ENCODE peak calls at places on chromosomes 4 and X, in eight cellular contexts. R is HL-60, U is fibroblast of the aortic adventitia, E is psoas muscle, C is MCF 10A, T is fibroblast of lung, Q is left ventricle myocardium inferior, S is IMR-90. Y is an unnamed sample.

GRCh38 chrX:9855536-9856320 is 69.5 kb downstream of the SHROOM2 start:
- DNase-seq in R (no peak), T (peak), Q (no peak), S (no peak), E (no peak), U (no peak), C (no peak), Y (peak)

GRCh38 chr4:182825003-182825402 is 92.2 kb downstream of the DCTD start:
- DNase-seq in E (no peak), S (no peak), T (no peak), Q (no peak), U (no peak), C (no peak), R (no peak), Y (no peak)

GRCh38 chr4:100849319-100849718 is 331.5 kb upstream of the EMCN start:
- DNase-seq in U (no peak), T (no peak), S (no peak), Q (no peak), R (no peak), E (no peak), C (no peak), Y (no peak)

GRCh38 chr4:99821918-99822503 is 5.4 kb downstream of the DAPP1 start:
- DNase-seq in C (no peak), S (no peak), T (no peak), U (no peak), Q (no peak), R (peak), E (no peak), Y (no peak)

GRCh38 chr4:98659741-98660507 is 1.5 kb upstream of the TSPAN5 start:
- DNase-seq in S (peak), T (no peak), R (no peak), Q (no peak), C (peak), E (no peak), U (peak), Y (peak)

GRCh38 chr4:8117278-8117682 is 41.3 kb downstream of the ABLIM2 start:
- DNase-seq in C (peak), S (peak), U (no peak), Q (peak), T (peak), R (peak), E (peak), Y (peak)

GRCh38 chr4:109979932-109980717 is 67.4 kb downstream of the EGF start:
- DNase-seq in E (no peak), T (peak), R (no peak), S (peak), C (no peak), U (peak), Q (no peak), Y (peak)

GRCh38 chr4:178340468-178340867 is 898.2 kb upstream of the AGA start:
- DNase-seq in S (no peak), Q (no peak), T (no peak), R (no peak), E (no peak), C (no peak), U (no peak), Y (no peak)

GRCh38 chrX:66023726-66024467 is 16.0 kb downstream of the VSIG4 start:
- DNase-seq in C (no peak), S (no peak), U (no peak), R (no peak), T (no peak), E (no peak), Q (no peak), Y (no peak)

GRCh38 chr4:87375719-87376291 is 15.2 kb downstream of the HSD17B11 start:
- DNase-seq in Q (no peak), T (peak), C (peak), E (no peak), U (peak), S (peak), R (peak), Y (peak)

GRCh38 chrX:109890910-109891502 is 111.9 kb upstream of the TMEM164 start:
- DNase-seq in R (peak), E (peak), U (peak), Q (peak), T (peak), S (peak), C (peak), Y (peak)

GRCh38 chrX:135476378-135476777 is 44.1 kb upstream of the INTS6L start:
- DNase-seq in Q (no peak), E (no peak), T (no peak), S (no peak), U (no peak), R (no peak), C (no peak), Y (no peak)

GRCh38 chr4:44674471-44674870 is 3.7 kb upstream of the GUF1 start:
- DNase-seq in S (no peak), U (peak), T (peak), R (no peak), C (no peak), Q (no peak), E (no peak), Y (no peak)

GRCh38 chr4:14404730-14405129 is 597.6 kb upstream of the CPEB2 start:
- DNase-seq in C (no peak), S (no peak), E (peak), Q (no peak), U (peak), T (peak), R (no peak), Y (no peak)

GRCh38 chr4:99352602-99353580 is at the start of gene ADH1C:
- DNase-seq in T (peak), R (no peak), E (no peak), U (peak), S (peak), C (no peak), Q (no peak), Y (peak)

GRCh38 chr4:183170894-183171293 is 71.8 kb downstream of the WWC2 start:
- DNase-seq in U (no peak), R (no peak), E (no peak), S (no peak), T (no peak), C (no peak), Q (no peak), Y (no peak)

GRCh38 chrX:1463581-1464281 is 11.0 kb upstream of the ASMTL start:
- DNase-seq in C (no peak), S (no peak), E (no peak), R (peak), Q (no peak), T (no peak), U (no peak), Y (no peak)

GRCh38 chrX:57453901-57454300 is 137.9 kb upstream of the ZXDB start:
- DNase-seq in Q (no peak), E (no peak), T (no peak), S (peak), U (peak), C (peak), R (peak), Y (peak)

DNA sequence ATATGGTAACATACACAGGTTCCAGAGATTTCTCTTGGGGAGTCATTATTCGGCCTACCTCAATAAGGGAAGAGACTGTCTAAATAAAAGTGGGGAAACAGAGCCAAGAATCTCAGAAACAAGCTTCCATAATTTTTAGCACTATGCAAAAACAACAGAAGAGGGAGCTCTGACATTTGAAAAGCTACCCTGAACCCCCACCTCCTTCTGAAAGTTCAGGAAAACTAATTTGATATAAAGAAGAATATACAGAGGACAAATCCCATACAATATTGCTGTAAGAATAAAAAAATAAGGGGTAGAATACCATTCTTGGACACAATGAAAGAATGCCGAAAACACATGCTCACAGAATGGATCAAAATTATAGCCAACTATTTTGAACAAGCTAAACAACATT is 14.3 kb upstream of the ZNF41 start:
- DNase-seq in R (no peak), T (peak), S (peak), Q (no peak), U (peak), C (peak), E (no peak), Y (peak)
- TF ChIP-seq CTCF in R (no peak), T (peak), S (peak), Q (peak), U (peak), C (peak), E (peak), Y (peak)

GRCh38 chrX:128781506-128781905 is 729.3 kb upstream of the ACTRT1 start:
- DNase-seq in E (no peak), C (peak), U (no peak), T (no peak), S (no peak), R (peak), Q (no peak), Y (no peak)
- TF ChIP-seq CTCF in E (peak), C (peak), U (no peak), T (no peak), S (no peak), R (no peak), Q (peak), Y (no peak)

GRCh38 chr4:23005691-23006090 is 313.0 kb downstream of the GBA3 start:
- DNase-seq in E (no peak), Q (no peak), S (no peak), R (no peak), U (no peak), C (no peak), T (no peak), Y (no peak)

GRCh38 chr4:23006756-23007155 is 314.0 kb downstream of the GBA3 start:
- DNase-seq in R (no peak), T (peak), E (no peak), C (peak), U (peak), Q (no peak), S (peak), Y (peak)

GRCh38 chr4:23009093-23009492 is 316.4 kb downstream of the GBA3 start:
- DNase-seq in S (no peak), Q (no peak), T (no peak), U (no peak), R (no peak), E (no peak), C (no peak), Y (no peak)
- TF ChIP-seq CTCF in S (no peak), Q (no peak), T (no peak), U (no peak), R (no peak), E (no peak), C (no peak), Y (no peak)

GRCh38 chr4:134326866-134327265 is 125.3 kb upstream of the PABPC4L start:
- DNase-seq in R (no peak), E (no peak), C (no peak), Q (no peak), T (no peak), U (no peak), S (no peak), Y (no peak)
- TF ChIP-seq CTCF in R (no peak), E (no peak), C (no peak), Q (no peak), T (no peak), U (no peak), S (no peak), Y (no peak)

GRCh38 chr4:105631818-105632400 is 76.6 kb downstream of the INTS12 start:
- DNase-seq in S (no peak), E (no peak), C (peak), T (no peak), R (no peak), U (peak), Q (no peak), Y (no peak)
- TF ChIP-seq CTCF in S (no peak), E (no peak), C (peak), T (no peak), R (no peak), U (peak), Q (no peak), Y (no peak)

Y was measured in fibroblast of villous mesenchyme.